ENCODE peak calls at places on chromosome 6, in nine cellular contexts. X, W, Q, Z, H, S, U, K and M are unnamed samples.

GRCh38 chr6:85670573-85670972 is 27.9 kb upstream of the SYNCRIP start:
- DNase-seq in X (no peak), W (peak), Q (peak), Z (no peak), H (no peak), S (peak), U (no peak), K (no peak), M (peak)

GRCh38 chr6:166465671-166466087 is 82.9 kb upstream of the MPC1 start:
- DNase-seq in X (no peak), W (peak), Q (no peak), Z (no peak), H (no peak), S (no peak), U (no peak), K (peak), M (no peak)

GRCh38 chr6:149482542-149483261 is 2.1 kb downstream of the ZC3H12D start:
- DNase-seq in X (no peak), W (no peak), Q (no peak), Z (no peak), H (no peak), S (peak), U (no peak), K (no peak), M (no peak)

GRCh38 chr6:159866286-159867247 is 24.2 kb upstream of the MAS1 start:
- DNase-seq in X (no peak), W (no peak), Q (no peak), Z (no peak), H (no peak), S (no peak), U (no peak), K (no peak), M (no peak)

GRCh38 chr6:132948889-132949288 is 134.5 kb downstream of the RPS12 start:
- DNase-seq in X (no peak), W (no peak), Q (no peak), Z (no peak), H (no peak), S (no peak), U (no peak), K (no peak), M (no peak)

GRCh38 chr6:14883921-14884320 is 361.9 kb upstream of the JARID2 start:
- DNase-seq in X (no peak), W (peak), Q (peak), Z (no peak), H (peak), S (no peak), U (no peak), K (no peak), M (no peak)

GRCh38 chr6:9801255-9801757 is 613.6 kb downstream of the TFAP2A start:
- DNase-seq in X (no peak), W (peak), Q (no peak), Z (no peak), H (no peak), S (no peak), U (no peak), K (no peak), M (no peak)

GRCh38 chr6:116371384-116372209 is 850 bp downstream of the DSE start:
- DNase-seq in X (peak), W (peak), Q (peak), Z (peak), H (peak), S (no peak), U (no peak), K (peak), M (peak)

GRCh38 chr6:51614725-51615124 is 472.7 kb downstream of the PKHD1 start:
- DNase-seq in X (no peak), W (no peak), Q (no peak), Z (no peak), H (no peak), S (no peak), U (no peak), K (no peak), M (peak)

GRCh38 chr6:111154981-111155380 is 67.7 kb downstream of the SLC16A10 start:
- DNase-seq in X (no peak), W (no peak), Q (no peak), Z (no peak), H (no peak), S (no peak), U (no peak), K (no peak), M (no peak)

GRCh38 chr6:137738931-137739504 is 128.0 kb upstream of the TNFAIP3 start:
- DNase-seq in X (no peak), W (no peak), Q (no peak), Z (no peak), H (no peak), S (no peak), U (no peak), K (no peak), M (no peak)

GRCh38 chr6:137740347-137740746 is 126.7 kb upstream of the TNFAIP3 start:
- DNase-seq in X (no peak), W (no peak), Q (no peak), Z (no peak), H (no peak), S (no peak), U (no peak), K (no peak), M (no peak)

GRCh38 chr6:137739544-137739943 is 127.5 kb upstream of the TNFAIP3 start:
- DNase-seq in X (no peak), W (no peak), Q (no peak), Z (no peak), H (no peak), S (no peak), U (no peak), K (no peak), M (no peak)

GRCh38 chr6:137743493-137743892 is 123.6 kb upstream of the TNFAIP3 start:
- DNase-seq in X (no peak), W (no peak), Q (no peak), Z (peak), H (no peak), S (no peak), U (no peak), K (no peak), M (peak)

GRCh38 chr6:137740967-137741761 is 125.9 kb upstream of the TNFAIP3 start:
- DNase-seq in X (no peak), W (no peak), Q (peak), Z (no peak), H (peak), S (no peak), U (no peak), K (no peak), M (no peak)
- TF ChIP-seq EZH2phosphoT487 in X (no peak), W (no peak), Q (no peak), Z (no peak), H (no peak), S (no peak), U (no peak), K (no peak), M (no peak)

DNA sequence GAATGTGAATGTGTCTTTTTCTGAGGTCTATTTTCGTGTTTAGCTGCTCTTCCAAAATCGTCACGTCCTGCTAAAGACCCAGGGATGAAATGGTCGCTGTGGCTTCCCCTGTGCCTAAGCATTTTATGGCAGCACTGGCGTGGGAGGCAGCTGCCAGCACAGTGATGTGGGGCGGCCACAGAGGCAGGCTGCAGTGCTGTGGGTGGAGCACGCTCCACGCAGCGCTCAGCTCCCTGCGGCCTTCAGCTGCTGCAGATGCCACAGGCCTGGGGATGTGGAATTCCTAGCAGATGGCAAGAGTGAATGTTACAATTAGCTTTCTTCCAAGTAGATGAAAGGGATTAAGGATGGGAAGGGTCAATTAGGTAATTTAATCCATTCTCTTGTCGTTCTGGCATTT is 242.6 kb downstream of the SMOC2 start:
- DNase-seq in X (no peak), W (no peak), Q (no peak), Z (no peak), H (peak), S (no peak), U (no peak), K (no peak), M (no peak)
- TF ChIP-seq EZH2phosphoT487 in X (no peak), W (no peak), Q (no peak), Z (no peak), H (no peak), S (no peak), U (no peak), K (no peak), M (no peak)

GRCh38 chr6:5082487-5083306 is 2.4 kb upstream of the PPP1R3G start:
- DNase-seq in X (peak), W (peak), Q (no peak), Z (peak), H (no peak), S (no peak), U (no peak), K (peak), M (peak)
- TF ChIP-seq EZH2phosphoT487 in X (no peak), W (no peak), Q (no peak), Z (no peak), H (no peak), S (no peak), U (no peak), K (no peak), M (no peak)

GRCh38 chr6:169800116-169800667 is 48.8 kb downstream of the ERMARD start:
- DNase-seq in X (no peak), W (peak), Q (no peak), Z (no peak), H (no peak), S (no peak), U (no peak), K (no peak), M (no peak)

GRCh38 chr6:169799474-169799926 is 48.1 kb downstream of the ERMARD start:
- DNase-seq in X (no peak), W (no peak), Q (no peak), Z (no peak), H (no peak), S (no peak), U (no peak), K (no peak), M (peak)

GRCh38 chr6:169801396-169802160 is 50.2 kb downstream of the ERMARD start:
- DNase-seq in X (no peak), W (no peak), Q (no peak), Z (no peak), H (peak), S (no peak), U (no peak), K (no peak), M (no peak)

GRCh38 chr6:169800668-169801395 is 49.4 kb downstream of the ERMARD start:
- DNase-seq in X (peak), W (peak), Q (no peak), Z (peak), H (no peak), S (no peak), U (peak), K (no peak), M (peak)

GRCh38 chr6:169798764-169799473 is 47.5 kb downstream of the ERMARD start:
- DNase-seq in X (no peak), W (no peak), Q (no peak), Z (no peak), H (no peak), S (no peak), U (no peak), K (no peak), M (no peak)
- TF ChIP-seq EZH2phosphoT487 in X (no peak), W (no peak), Q (no peak), Z (no peak), H (no peak), S (no peak), U (no peak), K (no peak), M (no peak)

DNA sequence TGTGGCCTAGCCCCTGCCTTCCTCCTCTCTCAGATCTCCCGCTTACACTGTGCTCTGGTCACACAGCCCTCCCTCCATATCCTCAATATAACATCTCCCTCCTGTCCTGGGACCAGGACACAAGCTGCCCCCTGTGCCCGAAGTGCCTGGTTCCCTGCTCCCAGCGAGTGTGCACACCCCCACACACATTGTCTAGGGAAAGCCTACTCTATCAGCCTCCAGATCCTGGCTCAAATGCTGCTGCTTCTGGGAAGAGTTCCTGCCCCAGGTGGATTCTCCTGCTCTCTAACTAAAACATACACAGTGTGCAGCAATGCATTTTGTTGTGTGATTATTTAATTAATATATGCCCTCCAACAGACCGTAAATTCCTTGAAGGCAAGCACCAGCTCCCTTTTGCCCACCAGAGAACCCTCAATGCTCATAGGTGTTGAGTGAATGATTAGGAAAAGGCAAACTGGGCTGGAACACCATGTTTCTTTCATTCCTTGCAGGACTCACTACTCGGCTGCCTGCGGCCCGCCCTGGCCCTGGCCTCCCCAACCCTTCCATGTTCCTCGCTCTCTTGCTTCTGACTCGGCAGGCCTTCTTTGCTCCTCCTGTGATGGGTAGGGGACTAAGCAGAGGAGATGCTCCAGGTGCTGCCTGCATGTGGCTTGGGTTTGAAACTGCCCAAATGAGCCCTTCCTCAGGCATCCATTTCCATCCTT is 194.6 kb downstream of the ZDHHC14 start:
- DNase-seq in X (no peak), W (no peak), Q (no peak), Z (no peak), H (no peak), S (no peak), U (no peak), K (no peak), M (no peak)
- TF ChIP-seq EZH2phosphoT487 in X (no peak), W (no peak), Q (no peak), Z (no peak), H (no peak), S (no peak), U (no peak), K (no peak), M (no peak)

GRCh38 chr6:144006731-144007454 is 1.2 kb downstream of the PLAGL1 start:
- DNase-seq in X (peak), W (peak), Q (peak), Z (peak), H (peak), S (no peak), U (no peak), K (peak), M (peak)
- TF ChIP-seq EZH2phosphoT487 in X (no peak), W (no peak), Q (no peak), Z (no peak), H (peak), S (no peak), U (no peak), K (no peak), M (no peak)